ENCODE peak calls at places on chromosomes 6 and 20, in five cellular contexts. A is body of pancreas; S is SJSA1; R is CD8-positive, alpha-beta T cell; J is heart left ventricle. U is an unnamed sample. For H3K9me3, the result is how much of the 10 kb centered on the place peaks cover.

GRCh38 chr6:2877057-2877882 is 25.8 kb downstream of the SERPINB9 start:
- DNase-seq in R (no peak), J (no peak), S (peak), A (no peak), U (no peak)

GRCh38 chr6:98833101-98834059 is 994 bp upstream of the POU3F2 start:
- DNase-seq in S (peak), R (no peak), J (no peak), A (no peak), U (no peak)

GRCh38 chr6:16985484-16986284 is 116.2 kb upstream of the STMND1 start:
- DNase-seq in A (no peak), R (no peak), J (no peak), S (peak), U (no peak)

GRCh38 chr20:52915564-52915963 is 56.6 kb upstream of the TSHZ2 start:
- DNase-seq in S (no peak), J (no peak), A (no peak), R (no peak), U (no peak)

GRCh38 chr6:7203939-7204338 is 96.2 kb downstream of the RREB1 start:
- DNase-seq in A (no peak), J (no peak), S (no peak), R (no peak), U (no peak)

GRCh38 chr20:18496740-18497592 is at the start of gene RBBP9:
- DNase-seq in S (peak), J (peak), A (peak), R (peak), U (peak)

GRCh38 chr20:15849131-15849685 is 724.0 kb downstream of the KIF16B start:
- DNase-seq in J (no peak), A (no peak), R (no peak), S (no peak), U (no peak)

GRCh38 chr6:43698584-43699349 is 11.2 kb upstream of the MRPS18A start:
- DNase-seq in A (peak), R (no peak), S (no peak), J (peak), U (peak)

GRCh38 chr6:62623851-62624532 is 338.0 kb upstream of the KHDRBS2 start:
- DNase-seq in R (no peak), S (no peak), J (no peak), A (no peak), U (no peak)

GRCh38 chr6:149334201-149334600 is 16.7 kb downstream of the TAB2 start:
- DNase-seq in R (no peak), S (no peak), J (no peak), A (no peak), U (no peak)

GRCh38 chr20:54940471-54940870 is 465.1 kb downstream of the DOK5 start:
- DNase-seq in R (no peak), J (no peak), A (no peak), S (no peak), U (no peak)

GRCh38 chr6:37130704-37131103 is 39.2 kb upstream of the PIM1 start:
- DNase-seq in A (no peak), S (no peak), J (no peak), R (no peak), U (no peak)

GRCh38 chr20:45833883-45834796 is 541 bp downstream of the SNX21 start:
- DNase-seq in S (peak), R (no peak), J (peak), A (peak), U (peak)

GRCh38 chr20:40339661-40340449 is 349.2 kb downstream of the MAFB start:
- DNase-seq in S (no peak), A (no peak), J (peak), R (no peak), U (no peak)

GRCh38 chr6:42359021-42359420 is 92.7 kb downstream of the TRERF1 start:
- DNase-seq in J (no peak), S (no peak), R (no peak), A (no peak), U (no peak)

GRCh38 chr20:25127761-25128537 is 46.0 kb upstream of the VSX1 start:
- DNase-seq in S (no peak), A (no peak), R (no peak), J (no peak), U (no peak)

GRCh38 chr6:130882370-130882769 is 55.2 kb downstream of the SMLR1 start:
- DNase-seq in S (no peak), R (no peak), J (no peak), A (no peak), U (no peak)

GRCh38 chr6:31354248-31354647 is 2.7 kb downstream of the HLA-B start:
- DNase-seq in A (no peak), J (no peak), R (no peak), S (no peak), U (no peak)
- H3K4me3 ChIP-seq in A (no peak), J (no peak), R (peak), S (peak), U (peak)

GRCh38 chr6:87572860-87573259 is 16.9 kb downstream of the RARS2 start:
- DNase-seq in A (no peak), S (no peak), J (no peak), R (no peak), U (no peak)

GRCh38 chr6:87575423-87575822 is 14.4 kb downstream of the RARS2 start:
- DNase-seq in R (no peak), A (no peak), J (no peak), S (no peak), U (no peak)

GRCh38 chr6:87572031-87572430 is 17.8 kb downstream of the RARS2 start:
- DNase-seq in J (no peak), A (no peak), R (no peak), S (no peak), U (no peak)

GRCh38 chr6:87573307-87574024 is 16.3 kb downstream of the RARS2 start:
- DNase-seq in A (no peak), R (no peak), J (no peak), S (no peak), U (no peak)

DNA sequence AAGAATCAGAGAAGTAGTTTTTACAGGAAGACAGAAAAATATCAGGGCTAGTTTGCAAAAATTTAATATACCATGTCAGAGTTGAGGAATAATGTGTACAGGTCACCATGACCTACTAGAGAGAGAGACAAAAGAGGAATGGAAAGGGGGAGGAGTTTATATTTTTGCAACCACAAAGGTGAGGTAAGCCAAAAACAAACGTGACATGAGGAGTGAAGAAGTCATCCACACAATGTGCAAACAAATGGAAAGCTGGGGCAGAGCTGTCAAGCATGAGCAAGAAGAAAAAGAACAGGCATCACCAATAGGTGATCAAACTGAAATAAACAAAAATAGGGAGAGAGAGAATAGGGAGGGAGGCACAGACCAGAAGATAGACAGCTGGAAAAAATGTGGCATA is 15.6 kb downstream of the RARS2 start:
- DNase-seq in S (no peak), J (no peak), R (no peak), A (no peak), U (no peak)
- H3K27ac ChIP-seq in S (no peak), J (no peak), R (no peak), A (no peak), U (no peak)

GRCh38 chr6:164690241-164690640 is 619.2 kb downstream of the C6orf118 start:
- DNase-seq in R (no peak), J (no peak), S (no peak), A (no peak), U (no peak)
- H3K9me3 ChIP-seq in R (under half), J (under half), S (under half), A (under half), U (under half)

GRCh38 chr6:127518212-127518709 is 874 bp downstream of the MTCL3 start:
- DNase-seq in R (no peak), A (no peak), J (no peak), S (no peak), U (no peak)

GRCh38 chr6:127520061-127520460 is 926 bp upstream of the MTCL3 start:
- DNase-seq in S (peak), R (no peak), J (no peak), A (no peak), U (no peak)

GRCh38 chr6:127517698-127518097 is 1.4 kb downstream of the MTCL3 start:
- DNase-seq in J (no peak), A (no peak), R (no peak), S (no peak), U (no peak)

GRCh38 chr6:127518710-127519468 is at the start of gene MTCL3:
- DNase-seq in J (no peak), A (no peak), S (peak), R (no peak), U (no peak)

GRCh38 chr6:127519469-127519785 is 292 bp upstream of the MTCL3 start:
- DNase-seq in J (no peak), A (no peak), S (no peak), R (no peak), U (no peak)
- H3K4me3 ChIP-seq in J (no peak), A (no peak), S (peak), R (no peak), U (no peak)

DNA sequence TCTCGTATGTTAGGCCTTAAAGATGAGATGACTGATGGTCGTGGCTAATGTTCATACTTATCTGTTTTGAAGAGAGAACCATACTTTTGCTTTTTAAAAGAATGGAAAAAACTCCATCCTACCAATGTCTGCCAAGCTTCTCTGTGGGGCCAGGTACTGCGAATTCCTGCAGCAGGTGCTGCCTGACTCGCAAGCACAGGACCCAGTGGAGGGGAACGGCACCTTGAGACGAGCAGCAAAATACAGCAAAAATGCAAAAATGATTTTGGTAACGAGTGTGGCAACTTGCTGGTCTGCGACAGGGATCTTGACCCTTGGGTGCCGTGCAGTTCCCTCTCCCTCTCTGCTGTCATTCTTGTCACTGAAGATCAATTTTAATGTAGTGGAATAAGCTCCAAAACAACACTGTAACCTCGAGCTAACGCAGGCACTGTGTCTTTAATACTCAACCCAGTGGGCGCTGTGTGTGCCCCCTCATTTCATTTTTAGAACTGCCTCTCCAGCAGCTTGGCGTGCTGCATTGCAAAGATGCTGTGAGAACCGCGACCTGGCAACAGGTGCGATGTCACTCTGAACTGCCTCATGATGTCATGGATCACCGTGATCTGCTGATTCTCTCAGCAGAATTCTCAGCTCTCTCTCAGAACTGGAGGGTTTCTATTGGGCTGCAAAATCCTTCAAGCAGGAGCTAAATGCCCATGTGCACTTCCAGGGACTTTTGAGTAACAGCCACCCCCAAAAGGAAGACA is 51.6 kb downstream of the RAMACL start:
- DNase-seq in R (no peak), J (no peak), A (no peak), S (no peak), U (no peak)
- H3K27ac ChIP-seq in R (no peak), J (no peak), A (no peak), S (no peak), U (no peak)

GRCh38 chr6:20830576-20830975 is 296.3 kb downstream of the CDKAL1 start:
- DNase-seq in S (no peak), A (no peak), J (no peak), R (no peak), U (no peak)

GRCh38 chr6:20827798-20828197 is 293.5 kb downstream of the CDKAL1 start:
- DNase-seq in J (no peak), R (no peak), S (no peak), A (no peak), U (no peak)

GRCh38 chr6:20826378-20826777 is 292.1 kb downstream of the CDKAL1 start:
- DNase-seq in J (no peak), A (no peak), R (no peak), S (peak), U (no peak)
- H3K9me3 ChIP-seq in J (under half), A (under half), R (under half), S (under half), U (under half)

GRCh38 chr6:137213813-137214212 is 5.4 kb downstream of the IFNGR1 start:
- DNase-seq in A (no peak), J (no peak), R (no peak), S (no peak), U (no peak)

GRCh38 chr6:137210903-137211302 is 8.3 kb downstream of the IFNGR1 start:
- DNase-seq in S (no peak), R (no peak), J (no peak), A (no peak), U (no peak)

GRCh38 chr6:137211910-137212309 is 7.3 kb downstream of the IFNGR1 start:
- DNase-seq in S (no peak), A (no peak), R (no peak), J (no peak), U (no peak)

GRCh38 chr6:137214931-137215330 is 4.3 kb downstream of the IFNGR1 start:
- DNase-seq in S (no peak), J (no peak), R (no peak), A (no peak), U (no peak)

DNA sequence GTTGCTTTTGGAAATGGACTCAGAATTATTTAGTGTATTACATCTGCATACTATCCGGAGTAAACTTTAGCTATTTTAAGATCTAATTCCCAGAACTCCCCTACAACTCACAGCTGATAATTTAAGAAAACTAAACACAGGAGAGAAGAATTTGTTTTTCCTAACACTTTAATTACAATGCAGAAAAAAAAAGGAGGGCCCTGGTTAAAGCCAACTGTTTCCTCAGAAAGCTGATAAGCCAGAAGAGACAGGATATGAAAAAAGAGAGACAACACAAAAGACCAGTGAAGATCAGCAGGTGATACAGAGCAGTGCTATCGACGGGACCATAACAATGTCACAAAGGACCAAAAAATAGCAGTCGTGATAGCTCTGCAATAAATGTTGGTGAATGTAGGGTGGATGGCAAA is 5.8 kb downstream of the IFNGR1 start:
- DNase-seq in J (no peak), S (no peak), A (no peak), R (no peak), U (no peak)
- H3K4me3 ChIP-seq in J (no peak), S (no peak), A (no peak), R (no peak), U (no peak)

DNA sequence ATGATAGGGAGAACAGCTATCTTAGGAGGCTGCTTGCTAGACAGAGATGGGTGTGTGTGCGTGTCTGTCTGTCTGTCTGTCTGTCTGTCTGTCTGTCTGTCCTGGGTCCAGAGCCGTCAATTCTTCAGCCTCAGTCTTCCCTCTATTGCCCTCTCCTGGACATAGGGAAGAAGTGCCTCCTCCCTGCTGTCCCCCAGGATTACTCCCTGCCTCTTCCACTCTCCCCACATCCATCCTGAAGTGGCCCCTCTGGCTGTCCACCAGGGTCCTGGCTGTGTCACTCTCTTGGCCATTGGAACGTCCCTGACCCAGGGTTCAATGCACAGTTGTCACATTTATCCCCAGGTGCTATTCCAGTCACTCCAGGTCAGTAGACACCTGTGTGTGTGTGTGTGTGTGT is 10.2 kb downstream of the TREML2 start:
- DNase-seq in R (no peak), A (no peak), S (no peak), J (no peak), U (no peak)
- H3K27ac ChIP-seq in R (no peak), A (no peak), S (no peak), J (no peak), U (no peak)